ENCODE peak calls at places on chromosomes 1 and 21, in nine cellular contexts. W is activated CD8-positive, alpha-beta memory T cell treated with anti-CD3 and anti-CD28 coated beads for 48 hours; J is H9; Y is amygdala; G is AG04449; E is foreskin fibroblast; K is adipocyte; M is left ventricle myocardium inferior; O is naive thymus-derived CD8-positive, alpha-beta T cell. D is an unnamed sample.

GRCh38 chr1:167635233-167635648 is 5.2 kb downstream of the RCSD1 start:
- DNase-seq in W (no peak), J (peak), Y (no peak), G (no peak), E (no peak), K (peak), M (peak), O (no peak), D (peak)

GRCh38 chr1:220803401-220804201 is 16.9 kb downstream of the MTARC1 start:
- DNase-seq in W (no peak), J (no peak), Y (no peak), G (no peak), E (no peak), K (peak), M (no peak), O (peak), D (no peak)

GRCh38 chr1:90821152-90821792 is 104.2 kb upstream of the BARHL2 start:
- DNase-seq in W (no peak), J (no peak), Y (no peak), G (no peak), E (no peak), K (no peak), M (no peak), O (no peak), D (no peak)

GRCh38 chr21:20016431-20017005 is 981.7 kb upstream of the NCAM2 start:
- DNase-seq in W (no peak), J (no peak), Y (no peak), G (no peak), E (no peak), K (no peak), M (no peak), O (no peak), D (no peak)

GRCh38 chr1:220824031-220824989 is 37.6 kb downstream of the MTARC1 start:
- DNase-seq in W (no peak), J (no peak), Y (no peak), G (no peak), E (no peak), K (no peak), M (no peak), O (no peak), D (peak)

GRCh38 chr21:35204850-35205564 is 155.9 kb upstream of the RUNX1 start:
- DNase-seq in W (no peak), J (no peak), Y (peak), G (peak), E (peak), K (peak), M (peak), O (peak), D (peak)

GRCh38 chr1:36328713-36329112 is 5.3 kb upstream of the EVA1B start:
- DNase-seq in W (no peak), J (no peak), Y (no peak), G (no peak), E (no peak), K (no peak), M (no peak), O (no peak), D (peak)

GRCh38 chr1:221987860-221988520 is 246.1 kb upstream of the DUSP10 start:
- DNase-seq in W (no peak), J (no peak), Y (no peak), G (peak), E (peak), K (peak), M (no peak), O (no peak), D (peak)

GRCh38 chr1:20485527-20486456 is at the start of gene CAMK2N1:
- DNase-seq in W (no peak), J (peak), Y (peak), G (no peak), E (peak), K (peak), M (peak), O (peak), D (peak)

GRCh38 chr1:70487910-70488665 is 77.0 kb downstream of the CTH start:
- DNase-seq in W (no peak), J (peak), Y (peak), G (no peak), E (no peak), K (peak), M (no peak), O (peak), D (peak)

GRCh38 chr1:162994921-162995320 is 74.2 kb upstream of the RGS4 start:
- DNase-seq in W (no peak), J (no peak), Y (no peak), G (no peak), E (peak), K (peak), M (no peak), O (no peak), D (peak)

GRCh38 chr1:221100196-221100950 is 221.1 kb downstream of the HLX start:
- DNase-seq in W (no peak), J (no peak), Y (no peak), G (peak), E (peak), K (peak), M (no peak), O (no peak), D (peak)

GRCh38 chr1:15758537-15758936 is at the start of gene FBLIM1:
- DNase-seq in W (no peak), J (peak), Y (no peak), G (no peak), E (no peak), K (peak), M (no peak), O (no peak), D (peak)

GRCh38 chr21:18677632-18678031 is 274.0 kb upstream of the TMPRSS15 start:
- DNase-seq in W (no peak), J (no peak), Y (no peak), G (no peak), E (no peak), K (no peak), M (no peak), O (no peak), D (no peak)

D was measured in fibroblast of lung.